ENCODE peak calls at places on chromosomes 7 and 10, in five cellular contexts. One of them, this sample, is unnamed.

GRCh38 chr10:30433779-30434272 is at the start of gene MAP3K8:
- DNase-seq in spleen: peak
- DNase-seq in ovary: peak
- DNase-seq in lower leg skin: peak
- DNase-seq in stomach: peak
- DNase-seq in this sample: peak

GRCh38 chr7:97377713-97378112 is 260.2 kb downstream of the SDHAF3 start:
- DNase-seq in lower leg skin: no peak
- DNase-seq in stomach: no peak
- DNase-seq in spleen: no peak
- DNase-seq in ovary: no peak
- DNase-seq in this sample: no peak

GRCh38 chr7:42159150-42159549 is 77.9 kb downstream of the GLI3 start:
- DNase-seq in spleen: no peak
- DNase-seq in lower leg skin: no peak
- DNase-seq in stomach: no peak
- DNase-seq in ovary: no peak
- DNase-seq in this sample: no peak

GRCh38 chr10:113687041-113687440 is 7.3 kb downstream of the CASP7 start:
- DNase-seq in lower leg skin: no peak
- DNase-seq in spleen: no peak
- DNase-seq in ovary: no peak
- DNase-seq in stomach: no peak
- DNase-seq in this sample: no peak

GRCh38 chr7:66050990-66051424 is 24.6 kb upstream of the ASL start:
- DNase-seq in ovary: no peak
- DNase-seq in stomach: peak
- DNase-seq in spleen: no peak
- DNase-seq in lower leg skin: no peak
- DNase-seq in this sample: no peak

GRCh38 chr10:104268691-104269645 is at the start of gene GSTO2:
- DNase-seq in lower leg skin: peak
- DNase-seq in stomach: peak
- DNase-seq in spleen: peak
- DNase-seq in ovary: peak
- DNase-seq in this sample: peak

GRCh38 chr7:69256634-69257081 is 341.6 kb upstream of the AUTS2 start:
- DNase-seq in ovary: no peak
- DNase-seq in spleen: peak
- DNase-seq in stomach: peak
- DNase-seq in lower leg skin: peak
- DNase-seq in this sample: no peak

GRCh38 chr10:50520115-50520514 is 103.6 kb downstream of the SGMS1 start:
- DNase-seq in ovary: no peak
- DNase-seq in lower leg skin: no peak
- DNase-seq in spleen: no peak
- DNase-seq in stomach: no peak
- DNase-seq in this sample: no peak

GRCh38 chr7:152162287-152162686 is 136.8 kb downstream of the GALNT11 start:
- DNase-seq in stomach: no peak
- DNase-seq in spleen: no peak
- DNase-seq in lower leg skin: no peak
- DNase-seq in ovary: no peak
- DNase-seq in this sample: no peak

GRCh38 chr10:124699471-124700292 is 44.5 kb downstream of the FAM53B start:
- DNase-seq in lower leg skin: no peak
- DNase-seq in stomach: peak
- DNase-seq in spleen: peak
- DNase-seq in ovary: peak
- DNase-seq in this sample: no peak

GRCh38 chr10:930415-931325 is 835 bp downstream of the LARP4B start:
- DNase-seq in spleen: peak
- DNase-seq in lower leg skin: peak
- DNase-seq in stomach: peak
- DNase-seq in ovary: peak
- DNase-seq in this sample: peak

GRCh38 chr7:44284216-44284615 is 41.2 kb downstream of the CAMK2B start:
- DNase-seq in ovary: peak
- DNase-seq in lower leg skin: peak
- DNase-seq in stomach: no peak
- DNase-seq in spleen: peak
- DNase-seq in this sample: no peak

GRCh38 chr7:47783456-47784240 is 164.6 kb downstream of the PKD1L1 start:
- DNase-seq in stomach: no peak
- DNase-seq in spleen: no peak
- DNase-seq in ovary: peak
- DNase-seq in lower leg skin: no peak
- DNase-seq in this sample: no peak

GRCh38 chr10:52004342-52004949 is 305.1 kb upstream of the CSTF2T start:
- DNase-seq in lower leg skin: no peak
- DNase-seq in ovary: no peak
- DNase-seq in spleen: no peak
- DNase-seq in stomach: no peak
- DNase-seq in this sample: peak

GRCh38 chr10:53236941-53237340 is 464.4 kb upstream of the MBL2 start:
- DNase-seq in stomach: no peak
- DNase-seq in ovary: no peak
- DNase-seq in lower leg skin: no peak
- DNase-seq in spleen: no peak
- DNase-seq in this sample: no peak

GRCh38 chr7:50531928-50532327 is 33.3 kb downstream of the DDC start:
- DNase-seq in lower leg skin: no peak
- DNase-seq in stomach: no peak
- DNase-seq in spleen: no peak
- DNase-seq in ovary: no peak
- DNase-seq in this sample: no peak

GRCh38 chr10:70925377-70926214 is 37.2 kb upstream of the PCBD1 start:
- DNase-seq in lower leg skin: peak
- DNase-seq in ovary: peak
- DNase-seq in stomach: peak
- DNase-seq in spleen: peak
- DNase-seq in this sample: peak

GRCh38 chr7:121279822-121280221 is 49.0 kb upstream of the WNT16 start:
- DNase-seq in ovary: no peak
- DNase-seq in spleen: no peak
- DNase-seq in lower leg skin: no peak
- DNase-seq in stomach: no peak
- DNase-seq in this sample: no peak

GRCh38 chr10:22784668-22785067 is 70.3 kb upstream of the PIP4K2A start:
- DNase-seq in lower leg skin: no peak
- DNase-seq in spleen: no peak
- DNase-seq in stomach: no peak
- DNase-seq in ovary: no peak
- DNase-seq in this sample: no peak

GRCh38 chr10:68752711-68753110 is 31.7 kb downstream of the CCAR1 start:
- DNase-seq in stomach: no peak
- DNase-seq in ovary: no peak
- DNase-seq in lower leg skin: no peak
- DNase-seq in spleen: no peak
- DNase-seq in this sample: no peak

GRCh38 chr7:55032069-55032699 is 13.4 kb downstream of the EGFR start:
- DNase-seq in lower leg skin: no peak
- DNase-seq in spleen: no peak
- DNase-seq in ovary: no peak
- DNase-seq in stomach: no peak
- DNase-seq in this sample: no peak

GRCh38 chr7:19489162-19489820 is 219.5 kb downstream of the POLR1F start:
- DNase-seq in lower leg skin: no peak
- DNase-seq in ovary: no peak
- DNase-seq in spleen: no peak
- DNase-seq in stomach: no peak
- DNase-seq in this sample: no peak

GRCh38 chr10:128751284-128751683 is 625.1 kb upstream of the MKI67 start:
- DNase-seq in lower leg skin: no peak
- DNase-seq in stomach: no peak
- DNase-seq in ovary: no peak
- DNase-seq in spleen: no peak
- DNase-seq in this sample: no peak

GRCh38 chr10:96556003-96556402 is 30.8 kb downstream of the TM9SF3 start:
- DNase-seq in lower leg skin: no peak
- DNase-seq in spleen: no peak
- DNase-seq in ovary: no peak
- DNase-seq in stomach: no peak
- DNase-seq in this sample: peak

GRCh38 chr7:21967500-21968099 is 21.9 kb upstream of the CDCA7L start:
- DNase-seq in stomach: no peak
- DNase-seq in lower leg skin: no peak
- DNase-seq in spleen: no peak
- DNase-seq in ovary: no peak
- DNase-seq in this sample: no peak

GRCh38 chr7:21966271-21966670 is 20.6 kb upstream of the CDCA7L start:
- DNase-seq in stomach: no peak
- DNase-seq in spleen: no peak
- DNase-seq in lower leg skin: no peak
- DNase-seq in ovary: no peak
- DNase-seq in this sample: no peak

GRCh38 chr7:21972397-21972784 is 26.7 kb upstream of the CDCA7L start:
- DNase-seq in lower leg skin: no peak
- DNase-seq in ovary: no peak
- DNase-seq in stomach: no peak
- DNase-seq in spleen: no peak
- DNase-seq in this sample: peak

GRCh38 chr7:21969822-21970221 is 24.1 kb upstream of the CDCA7L start:
- DNase-seq in lower leg skin: no peak
- DNase-seq in spleen: no peak
- DNase-seq in stomach: no peak
- DNase-seq in ovary: no peak
- DNase-seq in this sample: no peak

DNA sequence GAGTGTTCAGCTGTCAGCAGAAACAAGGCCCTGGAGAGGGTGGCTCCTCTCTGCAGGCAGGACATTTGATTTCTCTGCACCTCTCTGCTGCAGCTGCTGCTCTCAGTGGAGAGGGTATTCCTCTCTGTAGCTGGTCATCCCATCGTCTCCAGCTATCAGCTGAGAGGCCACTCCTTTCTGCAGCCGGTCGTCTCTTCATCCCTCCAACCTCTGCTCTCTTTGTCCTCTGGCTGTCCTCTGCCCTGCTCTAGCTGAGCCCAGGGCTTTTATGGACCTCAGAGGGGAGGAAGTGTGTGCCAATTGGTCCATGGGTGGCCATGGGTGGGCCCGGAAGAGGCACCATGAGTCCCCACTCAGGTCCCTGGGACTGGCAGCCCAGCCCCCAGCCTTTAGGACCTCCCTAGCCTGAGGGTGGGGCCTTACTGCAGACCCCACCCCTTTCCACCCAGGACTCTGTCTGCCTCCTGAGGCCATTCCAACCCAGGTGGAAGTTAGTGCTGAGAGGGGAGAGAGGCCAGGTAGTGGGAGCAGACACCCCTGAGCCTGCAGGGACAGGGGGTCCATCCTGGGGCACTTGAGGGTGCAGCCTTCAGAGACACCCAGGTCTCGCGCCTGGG is 26.2 kb upstream of the CDCA7L start:
- DNase-seq in spleen: no peak
- DNase-seq in ovary: no peak
- DNase-seq in stomach: no peak
- DNase-seq in lower leg skin: no peak
- DNase-seq in this sample: no peak
- TF ChIP-seq POLR2A in spleen: no peak
- TF ChIP-seq POLR2A in ovary: no peak
- TF ChIP-seq POLR2A in stomach: no peak
- TF ChIP-seq POLR2A in lower leg skin: no peak
- TF ChIP-seq POLR2A in this sample: no peak

GRCh38 chr10:126904807-126905686 is at the start of gene DOCK1:
- DNase-seq in ovary: peak
- DNase-seq in lower leg skin: peak
- DNase-seq in spleen: peak
- DNase-seq in stomach: peak
- DNase-seq in this sample: no peak
- TF ChIP-seq POLR2A in ovary: no peak
- TF ChIP-seq POLR2A in lower leg skin: no peak
- TF ChIP-seq POLR2A in spleen: no peak
- TF ChIP-seq POLR2A in stomach: no peak
- TF ChIP-seq POLR2A in this sample: no peak

GRCh38 chr7:106285801-106286492 is 1.2 kb upstream of the NAMPT start:
- DNase-seq in ovary: peak
- DNase-seq in lower leg skin: no peak
- DNase-seq in spleen: no peak
- DNase-seq in stomach: no peak
- DNase-seq in this sample: peak

GRCh38 chr7:106283501-106283830 is 1.3 kb downstream of the NAMPT start:
- DNase-seq in ovary: no peak
- DNase-seq in lower leg skin: no peak
- DNase-seq in spleen: no peak
- DNase-seq in stomach: no peak
- DNase-seq in this sample: no peak

GRCh38 chr7:106283831-106284515 is 810 bp downstream of the NAMPT start:
- DNase-seq in lower leg skin: peak
- DNase-seq in stomach: peak
- DNase-seq in spleen: no peak
- DNase-seq in ovary: peak
- DNase-seq in this sample: peak

GRCh38 chr7:106284516-106285050 is at the start of gene NAMPT:
- DNase-seq in ovary: peak
- DNase-seq in stomach: peak
- DNase-seq in lower leg skin: peak
- DNase-seq in spleen: no peak
- DNase-seq in this sample: peak

GRCh38 chr7:106285051-106285800 is 443 bp upstream of the NAMPT start:
- DNase-seq in spleen: peak
- DNase-seq in lower leg skin: peak
- DNase-seq in ovary: peak
- DNase-seq in stomach: peak
- DNase-seq in this sample: peak
- TF ChIP-seq POLR2A in spleen: no peak
- TF ChIP-seq POLR2A in lower leg skin: no peak
- TF ChIP-seq POLR2A in ovary: peak
- TF ChIP-seq POLR2A in stomach: peak
- TF ChIP-seq POLR2A in this sample: peak

GRCh38 chr10:120854388-120854787 is 3.2 kb downstream of the WDR11 start:
- DNase-seq in stomach: no peak
- DNase-seq in lower leg skin: no peak
- DNase-seq in spleen: no peak
- DNase-seq in ovary: no peak
- DNase-seq in this sample: no peak

GRCh38 chr10:120850911-120851865 is at the start of gene WDR11:
- DNase-seq in lower leg skin: peak
- DNase-seq in spleen: peak
- DNase-seq in ovary: peak
- DNase-seq in stomach: peak
- DNase-seq in this sample: peak
- TF ChIP-seq POLR2A in lower leg skin: no peak
- TF ChIP-seq POLR2A in spleen: peak
- TF ChIP-seq POLR2A in ovary: peak
- TF ChIP-seq POLR2A in stomach: no peak
- TF ChIP-seq POLR2A in this sample: peak

GRCh38 chr7:593324-594115 is 73.9 kb upstream of the PDGFA start:
- DNase-seq in spleen: no peak
- DNase-seq in stomach: no peak
- DNase-seq in ovary: no peak
- DNase-seq in lower leg skin: no peak
- DNase-seq in this sample: no peak
- TF ChIP-seq POLR2A in spleen: no peak
- TF ChIP-seq POLR2A in stomach: no peak
- TF ChIP-seq POLR2A in ovary: no peak
- TF ChIP-seq POLR2A in lower leg skin: no peak
- TF ChIP-seq POLR2A in this sample: no peak